ENCODE peak calls at places on chromosomes 4 and X, in five cellular contexts. Y is ACHN, S is fibroblast of villous mesenchyme, J is spleen, T is left colon. L is an unnamed sample.

GRCh38 chrX:15524417-15524816 is 23.8 kb downstream of the BMX start:
- DNase-seq in Y (peak), S (peak), J (no peak), T (no peak), L (no peak)

GRCh38 chrX:110318664-110318968 is 731 bp upstream of the AMMECR1 start:
- DNase-seq in Y (peak), S (no peak), J (no peak), T (no peak), L (no peak)

GRCh38 chr4:72918362-72918761 is 151.2 kb downstream of the COX18 start:
- DNase-seq in Y (no peak), S (no peak), J (no peak), T (no peak), L (no peak)

GRCh38 chrX:53479295-53479694 is 45.1 kb upstream of the HSD17B10 start:
- DNase-seq in Y (peak), S (peak), J (no peak), T (no peak), L (no peak)

GRCh38 chr4:107283587-107284559 is 247.8 kb upstream of the DKK2 start:
- DNase-seq in Y (peak), S (peak), J (no peak), T (no peak), L (no peak)

GRCh38 chrX:73913580-73913979 is 350.6 kb downstream of the CHIC1 start:
- DNase-seq in Y (no peak), S (peak), J (no peak), T (no peak), L (no peak)

GRCh38 chrX:41300758-41301437 is 33.1 kb upstream of the DDX3X start:
- DNase-seq in Y (peak), S (peak), J (no peak), T (no peak), L (no peak)

GRCh38 chr4:122450847-122451246 is 5.7 kb downstream of the IL2 start:
- DNase-seq in Y (peak), S (peak), J (no peak), T (no peak), L (no peak)

GRCh38 chr4:42579903-42580302 is 77.0 kb downstream of the ATP8A1 start:
- DNase-seq in Y (no peak), S (no peak), J (no peak), T (no peak), L (no peak)

GRCh38 chr4:27648416-27648815 is 787.8 kb downstream of the STIM2 start:
- DNase-seq in Y (no peak), S (no peak), J (no peak), T (no peak), L (no peak)

GRCh38 chr4:117311215-117311614 is 225.8 kb upstream of the TRAM1L1 start:
- DNase-seq in Y (no peak), S (no peak), J (no peak), T (no peak), L (no peak)

GRCh38 chr4:71553605-71554004 is 214.8 kb downstream of the SLC4A4 start:
- DNase-seq in Y (peak), S (peak), J (no peak), T (no peak), L (no peak)

GRCh38 chrX:15167826-15168225 is 102.1 kb downstream of the ASB9 start:
- DNase-seq in Y (no peak), S (no peak), J (no peak), T (no peak), L (no peak)

GRCh38 chrX:48782795-48783194 is 3.6 kb upstream of the GATA1 start:
- DNase-seq in Y (no peak), S (no peak), J (no peak), T (no peak), L (no peak)

GRCh38 chr4:140004580-140005314 is 149.2 kb downstream of the MAML3 start:
- DNase-seq in Y (no peak), S (peak), J (no peak), T (no peak), L (peak)

GRCh38 chr4:7358100-7358735 is 76.5 kb downstream of the PSAPL1 start:
- DNase-seq in Y (peak), S (peak), J (no peak), T (no peak), L (no peak)

GRCh38 chr4:125664091-125664767 is 349.5 kb downstream of the FAT4 start:
- DNase-seq in Y (no peak), S (no peak), J (no peak), T (no peak), L (no peak)

GRCh38 chr4:89357787-89358186 is 50.2 kb upstream of the GPRIN3 start:
- DNase-seq in Y (no peak), S (no peak), J (no peak), T (no peak), L (no peak)

GRCh38 chrX:8868070-8868795 is 67.0 kb upstream of the FAM9A start:
- DNase-seq in Y (no peak), S (peak), J (no peak), T (no peak), L (no peak)

GRCh38 chr4:105369988-105370387 is 103.9 kb downstream of the PPA2 start:
- DNase-seq in Y (no peak), S (peak), J (no peak), T (no peak), L (no peak)

GRCh38 chr4:17398035-17398434 is 113.9 kb downstream of the QDPR start:
- DNase-seq in Y (no peak), S (no peak), J (no peak), T (no peak), L (no peak)

GRCh38 chr4:43048570-43048969 is 156.1 kb downstream of the GRXCR1 start:
- DNase-seq in Y (no peak), S (no peak), J (no peak), T (no peak), L (no peak)

GRCh38 chr4:106337916-106338315 is 21.6 kb downstream of the AIMP1 start:
- DNase-seq in Y (no peak), S (no peak), J (no peak), T (no peak), L (no peak)

GRCh38 chrX:1249101-1249887 is 19.3 kb upstream of the CSF2RA start:
- DNase-seq in Y (no peak), S (peak), J (peak), T (peak), L (no peak)

GRCh38 chr4:37453004-37453360 is 208.4 kb downstream of the NWD2 start:
- DNase-seq in Y (peak), S (peak), J (no peak), T (peak), L (peak)

GRCh38 chrX:125132274-125132673 is 187.4 kb upstream of the TEX13C start:
- DNase-seq in Y (peak), S (no peak), J (no peak), T (no peak), L (no peak)

GRCh38 chrX:46216406-46216805 is 328.8 kb downstream of the ZNF674 start:
- DNase-seq in Y (no peak), S (no peak), J (no peak), T (no peak), L (no peak)

GRCh38 chrX:148552775-148553174 is 52.4 kb downstream of the AFF2 start:
- DNase-seq in Y (no peak), S (no peak), J (no peak), T (no peak), L (no peak)

GRCh38 chrX:129779747-129780146 is at the start of gene SASH3:
- DNase-seq in Y (no peak), S (no peak), J (peak), T (peak), L (no peak)

L was measured in anterior cingulate cortex.